ENCODE peak calls at places on chromosomes 3 and 15, in five cellular contexts. E is neural progenitor cell; I is CD4-positive, CD25-positive, alpha-beta regulatory T cell; M is HFF-Myc; R is ascending aorta. J is an unnamed sample.

GRCh38 chr15:87118424-87118823 is 1038.8 kb downstream of the AGBL1 start:
- DNase-seq in I (no peak), M (no peak), E (no peak), R (no peak), J (no peak)

GRCh38 chr3:37668431-37668830 is 193.2 kb upstream of the CTDSPL start:
- DNase-seq in I (no peak), M (no peak), R (no peak), E (no peak), J (peak)

GRCh38 chr3:151268267-151269235 is 9.8 kb downstream of the P2RY14 start:
- DNase-seq in I (no peak), E (no peak), R (no peak), M (no peak), J (no peak)

GRCh38 chr3:105362021-105362665 is 4.6 kb upstream of the ALCAM start:
- DNase-seq in E (no peak), I (no peak), M (no peak), R (no peak), J (no peak)

GRCh38 chr3:190131329-190131728 is 10.6 kb upstream of the P3H2 start:
- DNase-seq in I (no peak), M (peak), R (no peak), E (no peak), J (no peak)

GRCh38 chr3:103613738-103614137 is 1178.9 kb downstream of the ZPLD1 start:
- DNase-seq in R (no peak), I (no peak), E (no peak), M (no peak), J (no peak)

GRCh38 chr3:152392474-152392873 is 123.7 kb downstream of the MBNL1 start:
- DNase-seq in E (no peak), R (no peak), I (no peak), M (no peak), J (no peak)

GRCh38 chr3:176953106-176954080 is 243.9 kb downstream of the TBL1XR1 start:
- DNase-seq in M (no peak), I (no peak), R (no peak), E (no peak), J (peak)

GRCh38 chr15:40354408-40355171 is 3.4 kb upstream of the DISP2 start:
- DNase-seq in M (no peak), I (no peak), E (peak), R (no peak), J (no peak)

GRCh38 chr3:70985572-70985971 is 598.0 kb downstream of the FOXP1 start:
- DNase-seq in E (no peak), R (no peak), I (no peak), M (no peak), J (no peak)

GRCh38 chr3:39409514-39410136 is 3.1 kb downstream of the RPSA start:
- DNase-seq in I (no peak), R (no peak), M (no peak), E (no peak), J (no peak)

GRCh38 chr3:144415492-144415891 is 443.9 kb downstream of the DIPK2A start:
- DNase-seq in I (no peak), R (no peak), E (no peak), M (no peak), J (no peak)

GRCh38 chr15:25893621-25894020 is 30.5 kb upstream of the ATP10A start:
- DNase-seq in E (no peak), R (no peak), I (no peak), M (no peak), J (no peak)

GRCh38 chr15:77508541-77509505 is 88.1 kb downstream of the HMG20A start:
- DNase-seq in E (no peak), I (no peak), M (no peak), R (no peak), J (peak)

GRCh38 chr15:97425596-97425995 is 534.9 kb upstream of the ARRDC4 start:
- DNase-seq in R (no peak), M (no peak), I (no peak), E (no peak), J (no peak)

GRCh38 chr3:129020691-129021090 is 19.6 kb downstream of the EFCC1 start:
- DNase-seq in E (no peak), R (no peak), I (no peak), M (no peak), J (no peak)

GRCh38 chr3:25863560-25863959 is 73.7 kb downstream of the OXSM start:
- DNase-seq in M (no peak), I (no peak), E (peak), R (no peak), J (no peak)

GRCh38 chr3:127172670-127173515 is 20.0 kb upstream of the PRR23E start:
- DNase-seq in I (no peak), R (no peak), E (no peak), M (peak), J (no peak)

GRCh38 chr3:195546130-195546560 is 3.0 kb upstream of the PPP1R2 start:
- DNase-seq in I (no peak), M (peak), R (peak), E (no peak), J (no peak)

GRCh38 chr3:185363662-185364203 is 797 bp downstream of the MAP3K13 start:
- DNase-seq in E (no peak), I (no peak), M (no peak), R (no peak), J (no peak)